ENCODE peak calls at places on chromosomes 4 and X, in five cellular contexts. G, Q, N, X and V are unnamed samples.

GRCh38 chrX:24899391-24899790 is 116.4 kb downstream of the ARX start:
- DNase-seq in G (no peak), Q (no peak), N (no peak), X (no peak), V (no peak)

GRCh38 chr4:8202526-8203375 is 3.7 kb downstream of the SH3TC1 start:
- DNase-seq in G (no peak), Q (peak; percentile 80), N (no peak), X (no peak), V (no peak)

GRCh38 chr4:55993994-55994657 is 45.4 kb downstream of the CEP135 start:
- DNase-seq in G (no peak), Q (no peak), N (peak; percentile 4), X (peak; percentile 31), V (no peak)

GRCh38 chr4:141705747-141706377 is 69.5 kb downstream of the IL15 start:
- DNase-seq in G (no peak), Q (no peak), N (no peak), X (no peak), V (no peak)

GRCh38 chrX:51456814-51457213 is 39.6 kb downstream of the NUDT11 start:
- DNase-seq in G (no peak), Q (peak; percentile 0), N (peak; percentile 2), X (no peak), V (no peak)

GRCh38 chrX:11464836-11465458 is 171.7 kb downstream of the AMELX start:
- DNase-seq in G (no peak), Q (no peak), N (peak; percentile 73), X (no peak), V (no peak)

GRCh38 chr4:2964077-2964471 is 703 bp downstream of the GRK4 start:
- DNase-seq in G (peak; percentile 62), Q (no peak), N (peak; percentile 33), X (no peak), V (no peak)

GRCh38 chrX:41491267-41492004 is 44.3 kb downstream of the NYX start:
- DNase-seq in G (no peak), Q (no peak), N (no peak), X (no peak), V (peak; percentile 65)

GRCh38 chr4:24753519-24753918 is 41.9 kb upstream of the SOD3 start:
- DNase-seq in G (no peak), Q (no peak), N (no peak), X (no peak), V (no peak)

GRCh38 chr4:153789741-153790651 is 1.1 kb upstream of the SFRP2 start:
- DNase-seq in G (peak; percentile 38), Q (no peak), N (no peak), X (no peak), V (no peak)

GRCh38 chrX:110061138-110061537 is 58.2 kb downstream of the TMEM164 start:
- DNase-seq in G (no peak), Q (no peak), N (no peak), X (no peak), V (no peak)

GRCh38 chrX:65463550-65463949 is 71.0 kb downstream of the LAS1L start:
- DNase-seq in G (no peak), Q (no peak), N (no peak), X (no peak), V (no peak)

GRCh38 chrX:110341189-110342035 is 17.2 kb upstream of the RTL9 start:
- DNase-seq in G (no peak), Q (no peak), N (peak; percentile 46), X (no peak), V (peak; percentile 28)

GRCh38 chr4:156422576-156422975 is 468.9 kb upstream of the CTSO start:
- DNase-seq in G (no peak), Q (no peak), N (no peak), X (no peak), V (no peak)

GRCh38 chrX:124555036-124555595 is 208.8 kb downstream of the SH2D1A start:
- DNase-seq in G (no peak), Q (no peak), N (no peak), X (no peak), V (no peak)

GRCh38 chrX:45191820-45192409 is 8.8 kb downstream of the DIPK2B start:
- DNase-seq in G (no peak), Q (no peak), N (no peak), X (no peak), V (no peak)

GRCh38 chr4:81061340-81061730 is 30.8 kb downstream of the BMP3 start:
- DNase-seq in G (no peak), Q (no peak), N (no peak), X (no peak), V (no peak)

GRCh38 chrX:94107981-94108380 is 434.0 kb downstream of the FAM133A start:
- DNase-seq in G (no peak), Q (no peak), N (no peak), X (no peak), V (no peak)

GRCh38 chr4:174461438-174462106 is 60.7 kb downstream of the HPGD start:
- DNase-seq in G (no peak), Q (peak; percentile 54), N (peak; percentile 30), X (no peak), V (no peak)
- TF ChIP-seq REST in G (no peak), Q (no peak), N (no peak), X (no peak), V (no peak)

DNA sequence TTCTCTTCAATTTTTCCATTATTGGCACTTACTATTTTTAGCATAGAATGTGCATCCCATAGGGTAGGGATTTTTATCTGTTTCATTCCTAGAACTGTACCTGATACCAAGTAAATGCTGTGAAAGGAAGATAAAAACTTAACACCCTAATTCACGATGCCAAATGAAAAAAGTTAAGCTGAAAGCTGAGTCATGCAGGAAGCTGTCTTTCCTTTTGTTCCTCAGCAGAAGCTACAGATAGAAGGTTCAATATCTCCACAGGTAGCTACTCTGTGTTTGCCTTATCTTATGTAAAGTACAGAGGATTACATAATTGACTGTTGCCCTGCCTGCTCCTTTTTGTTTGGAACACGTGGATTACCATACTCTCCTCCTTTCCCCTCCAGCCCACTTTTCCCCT is 77.0 kb downstream of the LRP2BP start:
- DNase-seq in G (no peak), Q (peak; percentile 81), N (peak; percentile 82), X (no peak), V (no peak)
- H3K9ac ChIP-seq in G (no peak overlapping the region), Q (no peak overlapping the region), N (peak overlapping the region; percentile 33), X (no peak overlapping the region), V (peak overlapping the region; percentile 8)

GRCh38 chrX:15749642-15750610 is 11.9 kb downstream of the CA5B start:
- DNase-seq in G (no peak), Q (no peak), N (no peak), X (no peak), V (no peak)
- TF ChIP-seq REST in G (no peak), Q (no peak), N (no peak), X (no peak), V (no peak)

GRCh38 chrX:153966283-153966688 is 5.3 kb downstream of the HCFC1 start:
- DNase-seq in G (no peak), Q (no peak), N (no peak), X (no peak), V (no peak)
- H3K9ac ChIP-seq in G (no peak overlapping the region), Q (no peak overlapping the region), N (peak overlapping the region; percentile 77), X (no peak overlapping the region), V (no peak overlapping the region)

DNA sequence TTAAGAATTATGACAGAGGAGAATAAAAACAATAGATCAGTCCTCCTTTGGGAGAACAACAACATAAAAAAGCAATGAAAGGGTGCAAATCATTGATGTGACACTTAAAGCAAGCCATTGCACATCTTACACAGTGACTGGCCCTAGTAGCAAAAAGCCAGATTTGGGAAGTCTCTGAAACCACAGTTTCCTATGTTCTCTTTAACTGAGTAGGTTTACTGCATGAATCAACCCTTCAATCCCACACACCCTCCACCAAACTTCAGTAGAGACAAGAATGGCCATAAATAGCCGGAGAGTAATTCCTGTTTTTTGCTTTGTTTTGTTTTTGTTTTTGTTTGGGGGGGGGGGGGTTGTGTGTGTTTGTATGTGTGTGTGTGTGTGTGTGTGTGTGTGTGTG is 180.8 kb downstream of the VEGFC start:
- DNase-seq in G (no peak), Q (no peak), N (no peak), X (no peak), V (no peak)
- TF ChIP-seq REST in G (no peak), Q (no peak), N (no peak), X (no peak), V (no peak)

DNA sequence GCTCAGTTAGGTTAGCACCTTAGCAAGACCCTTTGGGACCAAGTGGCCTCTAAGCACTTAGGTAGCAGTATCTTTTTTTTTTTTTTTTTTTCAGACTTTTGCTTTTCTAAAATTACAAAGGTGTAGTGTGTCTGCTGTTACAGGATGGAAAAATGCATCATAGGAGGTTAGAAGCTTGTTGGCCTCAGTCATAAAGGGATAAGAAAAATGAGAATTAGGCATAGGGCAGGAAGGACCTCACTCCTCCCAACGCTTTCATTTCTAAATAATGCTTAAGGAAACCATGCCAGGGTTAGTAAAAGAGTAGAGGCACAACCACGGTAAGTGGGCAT is 148.4 kb upstream of the PLAC1 start:
- DNase-seq in G (no peak), Q (no peak), N (no peak), X (no peak), V (no peak)
- H3K9ac ChIP-seq in G (peak overlapping the region; percentile 64), Q (peak overlapping the region; percentile 68), N (peak overlapping the region; percentile 74), X (peak overlapping the region; percentile 50), V (peak overlapping the region; percentile 68)